ENCODE peak calls at places on chromosome 14, in nine cellular contexts. One of them, this sample, is unnamed.

GRCh38 chr14:23300687-23301223 is 1.9 kb downstream of the PPP1R3E start:
- DNase-seq in A549: no peak
- DNase-seq in lower leg skin: peak; percentile 92
- DNase-seq in stomach: no peak
- DNase-seq in IMR-90: peak; percentile 13
- DNase-seq in sigmoid colon: peak; percentile 83
- DNase-seq in endothelial cell of umbilical vein: peak; percentile 35
- DNase-seq in ovary: peak; percentile 63
- DNase-seq in HCT116: no peak
- DNase-seq in this sample: peak; percentile 75

GRCh38 chr14:57889245-57889644 is 23.4 kb upstream of the SLC35F4 start:
- DNase-seq in A549: no peak
- DNase-seq in lower leg skin: no peak
- DNase-seq in stomach: peak; percentile 65
- DNase-seq in IMR-90: no peak
- DNase-seq in sigmoid colon: no peak
- DNase-seq in endothelial cell of umbilical vein: peak; percentile 3
- DNase-seq in ovary: peak; percentile 21
- DNase-seq in HCT116: no peak
- DNase-seq in this sample: no peak

GRCh38 chr14:105987563-105987962 is 461.2 kb downstream of the TMEM121 start:
- DNase-seq in A549: no peak
- DNase-seq in lower leg skin: peak; percentile 59
- DNase-seq in stomach: no peak
- DNase-seq in IMR-90: no peak
- DNase-seq in sigmoid colon: no peak
- DNase-seq in endothelial cell of umbilical vein: no peak
- DNase-seq in ovary: no peak
- DNase-seq in HCT116: no peak
- DNase-seq in this sample: no peak

GRCh38 chr14:20489093-20489994 is 16.0 kb upstream of the RNASE10 start:
- DNase-seq in A549: no peak
- DNase-seq in lower leg skin: no peak
- DNase-seq in stomach: no peak
- DNase-seq in IMR-90: peak; percentile 28
- DNase-seq in sigmoid colon: no peak
- DNase-seq in endothelial cell of umbilical vein: no peak
- DNase-seq in ovary: no peak
- DNase-seq in HCT116: no peak
- DNase-seq in this sample: no peak

GRCh38 chr14:34059037-34059924 is 108.4 kb upstream of the EGLN3 start:
- DNase-seq in A549: peak; percentile 66
- DNase-seq in lower leg skin: no peak
- DNase-seq in stomach: no peak
- DNase-seq in IMR-90: no peak
- DNase-seq in sigmoid colon: no peak
- DNase-seq in endothelial cell of umbilical vein: peak; percentile 8
- DNase-seq in ovary: no peak
- DNase-seq in HCT116: no peak
- DNase-seq in this sample: no peak

GRCh38 chr14:30211326-30211725 is 283.7 kb upstream of the PRKD1 start:
- DNase-seq in A549: no peak
- DNase-seq in lower leg skin: no peak
- DNase-seq in stomach: no peak
- DNase-seq in IMR-90: peak; percentile 34
- DNase-seq in sigmoid colon: no peak
- DNase-seq in endothelial cell of umbilical vein: no peak
- DNase-seq in ovary: no peak
- DNase-seq in HCT116: no peak
- DNase-seq in this sample: no peak

GRCh38 chr14:103070971-103071542 is 13.0 kb upstream of the LBHD2 start:
- DNase-seq in A549: no peak
- DNase-seq in lower leg skin: no peak
- DNase-seq in stomach: no peak
- DNase-seq in IMR-90: no peak
- DNase-seq in sigmoid colon: peak; percentile 64
- DNase-seq in endothelial cell of umbilical vein: no peak
- DNase-seq in ovary: no peak
- DNase-seq in HCT116: no peak
- DNase-seq in this sample: no peak

GRCh38 chr14:102697125-102697900 is 79.9 kb upstream of the TRAF3 start:
- DNase-seq in A549: no peak
- DNase-seq in lower leg skin: no peak
- DNase-seq in stomach: no peak
- DNase-seq in IMR-90: no peak
- DNase-seq in sigmoid colon: no peak
- DNase-seq in endothelial cell of umbilical vein: peak; percentile 19
- DNase-seq in ovary: no peak
- DNase-seq in HCT116: no peak
- DNase-seq in this sample: no peak

GRCh38 chr14:65840786-65841185 is 428.3 kb downstream of the FUT8 start:
- DNase-seq in A549: no peak
- DNase-seq in lower leg skin: no peak
- DNase-seq in stomach: no peak
- DNase-seq in IMR-90: peak; percentile 1
- DNase-seq in sigmoid colon: no peak
- DNase-seq in endothelial cell of umbilical vein: no peak
- DNase-seq in ovary: no peak
- DNase-seq in HCT116: no peak
- DNase-seq in this sample: no peak

GRCh38 chr14:102774391-102775153 is 2.7 kb upstream of the TRAF3 start:
- DNase-seq in A549: peak; percentile 81
- DNase-seq in lower leg skin: no peak
- DNase-seq in stomach: peak; percentile 57
- DNase-seq in IMR-90: peak; percentile 78
- DNase-seq in sigmoid colon: no peak
- DNase-seq in endothelial cell of umbilical vein: peak; percentile 69
- DNase-seq in ovary: peak; percentile 45
- DNase-seq in HCT116: no peak
- DNase-seq in this sample: no peak

GRCh38 chr14:26276757-26277156 is 321.1 kb downstream of the NOVA1 start:
- DNase-seq in A549: peak; percentile 13
- DNase-seq in lower leg skin: no peak
- DNase-seq in stomach: no peak
- DNase-seq in IMR-90: no peak
- DNase-seq in sigmoid colon: no peak
- DNase-seq in endothelial cell of umbilical vein: peak; percentile 31
- DNase-seq in ovary: no peak
- DNase-seq in HCT116: no peak
- DNase-seq in this sample: no peak

GRCh38 chr14:89425931-89426330 is 8.9 kb upstream of the FOXN3 start:
- DNase-seq in A549: no peak
- DNase-seq in lower leg skin: no peak
- DNase-seq in stomach: no peak
- DNase-seq in IMR-90: peak; percentile 99
- DNase-seq in sigmoid colon: peak; percentile 61
- DNase-seq in endothelial cell of umbilical vein: peak; percentile 55
- DNase-seq in ovary: no peak
- DNase-seq in HCT116: peak; percentile 48
- DNase-seq in this sample: no peak

GRCh38 chr14:85596562-85596961 is 66.6 kb downstream of the FLRT2 start:
- DNase-seq in A549: no peak
- DNase-seq in lower leg skin: no peak
- DNase-seq in stomach: no peak
- DNase-seq in IMR-90: no peak
- DNase-seq in sigmoid colon: no peak
- DNase-seq in endothelial cell of umbilical vein: no peak
- DNase-seq in ovary: no peak
- DNase-seq in HCT116: no peak
- DNase-seq in this sample: no peak

GRCh38 chr14:36520601-36521525 is 831 bp upstream of the NKX2-1 start:
- DNase-seq in A549: peak; percentile 57
- DNase-seq in lower leg skin: no peak
- DNase-seq in stomach: peak; percentile 44
- DNase-seq in IMR-90: peak; percentile 2
- DNase-seq in sigmoid colon: no peak
- DNase-seq in endothelial cell of umbilical vein: peak; percentile 6
- DNase-seq in ovary: no peak
- DNase-seq in HCT116: peak; percentile 7
- DNase-seq in this sample: no peak

GRCh38 chr14:33949051-33950037 is 1.5 kb downstream of the EGLN3 start:
- DNase-seq in A549: no peak
- DNase-seq in lower leg skin: no peak
- DNase-seq in stomach: no peak
- DNase-seq in IMR-90: no peak
- DNase-seq in sigmoid colon: no peak
- DNase-seq in endothelial cell of umbilical vein: no peak
- DNase-seq in ovary: no peak
- DNase-seq in HCT116: no peak
- DNase-seq in this sample: no peak

GRCh38 chr14:71320107-71320733 is 413.0 kb downstream of the PCNX1 start:
- DNase-seq in A549: peak; percentile 98
- DNase-seq in lower leg skin: peak; percentile 99
- DNase-seq in stomach: peak; percentile 97
- DNase-seq in IMR-90: peak; percentile 99
- DNase-seq in sigmoid colon: peak; percentile 99
- DNase-seq in endothelial cell of umbilical vein: peak; percentile 99
- DNase-seq in ovary: peak; percentile 99
- DNase-seq in HCT116: peak; percentile 95
- DNase-seq in this sample: peak; percentile 97
- TF ChIP-seq POLR2A in A549: peak; percentile 85
- TF ChIP-seq POLR2A in lower leg skin: peak; percentile 69
- TF ChIP-seq POLR2A in stomach: no peak
- TF ChIP-seq POLR2A in IMR-90: peak; percentile 94
- TF ChIP-seq POLR2A in sigmoid colon: peak; percentile 88
- TF ChIP-seq POLR2A in endothelial cell of umbilical vein: peak; percentile 91
- TF ChIP-seq POLR2A in ovary: peak; percentile 75
- TF ChIP-seq POLR2A in HCT116: peak; percentile 46
- TF ChIP-seq POLR2A in this sample: peak; percentile 91

GRCh38 chr14:35403397-35404245 is 928 bp downstream of the NFKBIA start:
- DNase-seq in A549: peak; percentile 93
- DNase-seq in lower leg skin: peak; percentile 99
- DNase-seq in stomach: peak; percentile 99
- DNase-seq in IMR-90: peak; percentile 92
- DNase-seq in sigmoid colon: peak; percentile 99
- DNase-seq in endothelial cell of umbilical vein: peak; percentile 93
- DNase-seq in ovary: peak; percentile 99
- DNase-seq in HCT116: peak; percentile 58
- DNase-seq in this sample: peak; percentile 94
- TF ChIP-seq POLR2A in A549: no peak
- TF ChIP-seq POLR2A in lower leg skin: no peak
- TF ChIP-seq POLR2A in stomach: no peak
- TF ChIP-seq POLR2A in IMR-90: no peak
- TF ChIP-seq POLR2A in sigmoid colon: peak; percentile 41
- TF ChIP-seq POLR2A in endothelial cell of umbilical vein: peak; percentile 58
- TF ChIP-seq POLR2A in ovary: peak; percentile 29
- TF ChIP-seq POLR2A in HCT116: no peak
- TF ChIP-seq POLR2A in this sample: no peak

GRCh38 chr14:68722968-68723577 is 69.8 kb downstream of the ZFP36L1 start:
- DNase-seq in A549: no peak
- DNase-seq in lower leg skin: peak; percentile 57
- DNase-seq in stomach: no peak
- DNase-seq in IMR-90: no peak
- DNase-seq in sigmoid colon: no peak
- DNase-seq in endothelial cell of umbilical vein: no peak
- DNase-seq in ovary: no peak
- DNase-seq in HCT116: no peak
- DNase-seq in this sample: no peak
- TF ChIP-seq POLR2A in A549: no peak
- TF ChIP-seq POLR2A in lower leg skin: no peak
- TF ChIP-seq POLR2A in stomach: no peak
- TF ChIP-seq POLR2A in IMR-90: no peak
- TF ChIP-seq POLR2A in sigmoid colon: no peak
- TF ChIP-seq POLR2A in endothelial cell of umbilical vein: no peak
- TF ChIP-seq POLR2A in ovary: no peak
- TF ChIP-seq POLR2A in HCT116: no peak
- TF ChIP-seq POLR2A in this sample: no peak

DNA sequence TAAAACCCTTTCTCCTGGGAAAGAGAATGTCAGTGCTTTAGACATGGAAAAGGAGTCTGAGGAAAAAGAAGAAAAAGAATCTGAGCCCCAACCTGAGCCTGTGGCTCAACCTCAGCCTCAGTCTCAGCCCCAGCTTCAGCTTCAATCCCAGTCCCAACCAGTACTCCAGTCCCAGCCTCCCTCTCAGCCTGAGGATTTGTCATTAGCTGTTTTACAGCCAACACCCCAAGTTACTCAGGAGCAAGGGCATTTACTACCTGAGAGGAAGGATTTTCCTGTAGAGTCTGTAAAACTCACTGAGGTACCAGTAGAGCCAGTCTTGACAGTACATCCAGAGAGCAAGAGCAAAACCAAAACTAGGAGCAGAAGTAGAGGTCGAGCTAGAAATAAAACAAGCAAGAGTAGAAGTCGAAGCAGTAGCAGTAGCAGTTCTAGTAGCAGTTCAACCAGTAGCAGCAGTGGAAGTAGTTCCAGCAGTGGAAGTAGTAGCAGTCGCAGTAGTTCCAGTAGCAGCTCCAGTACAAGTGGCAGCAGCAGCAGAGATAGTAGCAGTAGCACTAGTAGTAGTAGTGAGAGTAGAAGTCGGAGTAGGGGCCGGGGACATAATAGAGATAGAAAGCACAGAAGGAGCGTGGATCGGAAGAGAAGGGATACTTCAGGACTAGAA is 6.1 kb downstream of the PNN start:
- DNase-seq in A549: no peak
- DNase-seq in lower leg skin: no peak
- DNase-seq in stomach: no peak
- DNase-seq in IMR-90: no peak
- DNase-seq in sigmoid colon: no peak
- DNase-seq in endothelial cell of umbilical vein: no peak
- DNase-seq in ovary: no peak
- DNase-seq in HCT116: no peak
- DNase-seq in this sample: no peak
- TF ChIP-seq POLR2A in A549: no peak
- TF ChIP-seq POLR2A in lower leg skin: no peak
- TF ChIP-seq POLR2A in stomach: no peak
- TF ChIP-seq POLR2A in IMR-90: peak; percentile 22
- TF ChIP-seq POLR2A in sigmoid colon: no peak
- TF ChIP-seq POLR2A in endothelial cell of umbilical vein: peak; percentile 31
- TF ChIP-seq POLR2A in ovary: no peak
- TF ChIP-seq POLR2A in HCT116: no peak
- TF ChIP-seq POLR2A in this sample: no peak

DNA sequence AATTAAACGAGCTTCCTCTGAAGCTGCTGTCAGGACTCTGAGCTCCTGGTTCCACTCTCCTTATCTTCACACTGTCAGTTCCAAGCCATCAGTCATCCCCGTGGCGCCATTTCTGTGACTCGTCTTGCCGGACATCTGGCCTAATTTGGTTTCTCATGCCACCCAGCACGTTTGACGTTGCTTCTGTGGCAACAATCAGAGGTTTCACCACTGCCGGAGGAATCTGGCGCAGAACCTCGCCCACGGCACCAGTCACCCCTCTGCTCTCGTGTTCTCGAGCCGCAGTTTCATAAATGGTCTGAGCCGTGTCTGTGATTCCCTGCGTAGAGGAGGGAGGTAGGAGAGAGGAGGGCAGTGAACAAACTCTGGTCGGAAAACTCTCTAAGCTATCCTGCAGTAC is 29.7 kb downstream of the BDKRB1 start:
- DNase-seq in A549: no peak
- DNase-seq in lower leg skin: no peak
- DNase-seq in stomach: no peak
- DNase-seq in IMR-90: peak; percentile 91
- DNase-seq in sigmoid colon: peak; percentile 89
- DNase-seq in endothelial cell of umbilical vein: no peak
- DNase-seq in ovary: no peak
- DNase-seq in HCT116: no peak
- DNase-seq in this sample: no peak
- TF ChIP-seq POLR2A in A549: no peak
- TF ChIP-seq POLR2A in lower leg skin: no peak
- TF ChIP-seq POLR2A in stomach: no peak
- TF ChIP-seq POLR2A in IMR-90: peak; percentile 82
- TF ChIP-seq POLR2A in sigmoid colon: no peak
- TF ChIP-seq POLR2A in endothelial cell of umbilical vein: no peak
- TF ChIP-seq POLR2A in ovary: no peak
- TF ChIP-seq POLR2A in HCT116: no peak
- TF ChIP-seq POLR2A in this sample: no peak